ENCODE peak calls at places on chromosomes 4 and X, in nine cellular contexts. E is NCI-H2107; O is PC-3; L is activated naive CD8-positive, alpha-beta T cell treated with anti-CD3 and anti-CD28 coated beads, Interleukin-2, amount 50 U/mL, for 24 hours; B is RPMI8226; K is brain microvascular endothelial cell; C is kidney tubule cell; U is stimulated activated CD4-positive, alpha-beta T cell treated with anti-CD3 and anti-CD28 coated beads, Interleukin-2, amount 100 ng/mL, for 48 hours; Y is memory B cell. G is an unnamed sample.

GRCh38 chr4:104490096-104490769 is 4.5 kb downstream of the CXXC4 start:
- DNase-seq in K (no peak), U (no peak), O (no peak), B (peak), C (no peak), E (peak), L (peak), Y (no peak), G (no peak)

GRCh38 chr4:36006226-36006625 is 238.1 kb downstream of the ARAP2 start:
- DNase-seq in C (peak), E (no peak), B (no peak), K (no peak), L (no peak), Y (no peak), U (no peak), O (peak), G (no peak)

GRCh38 chr4:144181386-144181785 is 40.9 kb upstream of the GYPA start:
- DNase-seq in E (no peak), C (no peak), U (no peak), O (no peak), L (no peak), Y (no peak), B (no peak), K (no peak), G (no peak)

GRCh38 chrX:151082077-151082948 is 94.1 kb upstream of the GPR50 start:
- DNase-seq in K (peak), E (peak), C (peak), Y (peak), U (peak), L (peak), O (peak), B (peak), G (peak)

GRCh38 chr4:161522031-161522430 is 641.8 kb downstream of the FSTL5 start:
- DNase-seq in E (no peak), B (no peak), O (no peak), L (no peak), U (no peak), K (no peak), C (no peak), Y (no peak), G (no peak)

GRCh38 chrX:31397119-31397518 is 325.3 kb upstream of the FTHL17 start:
- DNase-seq in K (peak), O (no peak), E (no peak), C (peak), U (no peak), B (no peak), L (no peak), Y (no peak), G (no peak)

GRCh38 chrX:17086317-17086716 is 139.9 kb downstream of the REPS2 start:
- DNase-seq in L (no peak), U (no peak), E (no peak), C (no peak), O (no peak), K (no peak), B (no peak), Y (no peak), G (no peak)

GRCh38 chr4:142500966-142501365 is 345.1 kb downstream of the INPP4B start:
- DNase-seq in U (no peak), C (no peak), E (no peak), L (no peak), O (no peak), Y (no peak), K (no peak), B (no peak), G (no peak)

GRCh38 chr4:153248641-153249198 is 44.5 kb downstream of the TRIM2 start:
- DNase-seq in U (peak), L (no peak), Y (no peak), O (no peak), C (no peak), B (no peak), E (peak), K (no peak), G (no peak)

GRCh38 chr4:48375651-48376291 is 34.4 kb downstream of the SLAIN2 start:
- DNase-seq in C (peak), K (peak), Y (no peak), O (peak), E (peak), L (no peak), B (no peak), U (no peak), G (no peak)

GRCh38 chr4:12562016-12562415 is 922.1 kb downstream of the RAB28 start:
- DNase-seq in U (no peak), O (no peak), C (no peak), L (no peak), E (no peak), B (no peak), K (no peak), Y (no peak), G (no peak)

GRCh38 chr4:123547167-123547817 is 150.7 kb downstream of the SPRY1 start:
- DNase-seq in U (no peak), B (no peak), L (no peak), Y (no peak), K (no peak), E (peak), C (peak), O (peak), G (no peak)

GRCh38 chr4:169070895-169071218 is 60.8 kb upstream of the CBR4 start:
- DNase-seq in B (peak), K (no peak), O (peak), Y (no peak), C (peak), U (no peak), E (no peak), L (no peak), G (no peak)

GRCh38 chr4:99710681-99711345 is 53.2 kb upstream of the C4orf54 start:
- DNase-seq in K (no peak), Y (no peak), B (peak), L (no peak), C (peak), O (peak), U (no peak), E (no peak), G (no peak)

GRCh38 chr4:89067407-89067806 is 10.4 kb upstream of the FAM13A start:
- DNase-seq in K (no peak), B (no peak), U (no peak), C (peak), E (no peak), O (no peak), Y (no peak), L (no peak), G (no peak)

GRCh38 chrX:134537179-134537945 is 77.4 kb downstream of the HPRT1 start:
- DNase-seq in L (no peak), C (peak), B (no peak), U (no peak), O (peak), K (peak), Y (no peak), E (no peak), G (no peak)

GRCh38 chrX:71909956-71910355 is 689 bp upstream of the NHSL2 start:
- DNase-seq in U (no peak), L (no peak), C (peak), E (no peak), O (no peak), B (no peak), Y (no peak), K (no peak), G (no peak)

GRCh38 chr4:182124359-182124758 is 118.8 kb upstream of the TENM3 start:
- DNase-seq in K (no peak), C (no peak), B (no peak), U (no peak), O (no peak), L (no peak), E (no peak), Y (no peak), G (no peak)

GRCh38 chr4:182492456-182492855 is 249.3 kb downstream of the TENM3 start:
- DNase-seq in Y (no peak), E (no peak), B (peak), U (no peak), L (no peak), C (peak), O (no peak), K (peak), G (no peak)

GRCh38 chr4:47075241-47075640 is 43.9 kb downstream of the GABRB1 start:
- DNase-seq in O (peak), C (peak), U (no peak), K (peak), L (no peak), B (no peak), Y (no peak), E (no peak), G (no peak)

GRCh38 chrX:21487832-21488231 is 113.6 kb downstream of the CNKSR2 start:
- DNase-seq in C (peak), Y (no peak), O (peak), B (peak), U (no peak), E (peak), L (no peak), K (peak), G (no peak)

GRCh38 chr4:181854142-181854541 is 389.1 kb upstream of the TENM3 start:
- DNase-seq in E (no peak), K (no peak), O (no peak), Y (no peak), B (no peak), C (peak), U (no peak), L (no peak), G (no peak)

GRCh38 chr4:83780334-83780733 is 244.4 kb downstream of the GPAT3 start:
- DNase-seq in O (peak), U (no peak), L (no peak), C (peak), K (no peak), E (no peak), B (no peak), Y (no peak), G (no peak)

GRCh38 chr4:52251864-52252263 is 200.8 kb downstream of the SPATA18 start:
- DNase-seq in C (no peak), L (no peak), B (no peak), U (no peak), Y (no peak), O (no peak), K (no peak), E (no peak), G (no peak)

GRCh38 chr4:3271131-3271530 is 21.7 kb upstream of the RGS12 start:
- DNase-seq in E (no peak), Y (no peak), U (no peak), B (no peak), O (no peak), L (no peak), K (no peak), C (no peak), G (no peak)

GRCh38 chr4:8267077-8267476 is 2.5 kb upstream of the HTRA3 start:
- DNase-seq in L (peak), B (peak), K (no peak), E (peak), Y (no peak), U (peak), O (peak), C (peak), G (peak)

GRCh38 chr4:147247577-147247976 is 233.3 kb upstream of the EDNRA start:
- DNase-seq in E (no peak), K (no peak), B (no peak), C (peak), L (no peak), Y (no peak), U (no peak), O (peak), G (no peak)

G was measured in GM12892.